ENCODE peak calls at places on chromosomes 16 and 17, in four cellular contexts. One of them, this sample, is unnamed.

GRCh38 chr16:15043344-15043743 is 12.5 kb downstream of the NTAN1 start:
- DNase-seq in A549: no peak
- DNase-seq in GM20000: no peak
- DNase-seq in GM06990: no peak
- DNase-seq in this sample: no peak

GRCh38 chr17:36629252-36629847 is 28.0 kb downstream of the MRM1 start:
- DNase-seq in GM20000: peak; percentile 86
- DNase-seq in GM06990: peak; percentile 59
- DNase-seq in A549: peak; percentile 81
- DNase-seq in this sample: peak; percentile 79

GRCh38 chr16:80319181-80319580 is 221.6 kb upstream of the DYNLRB2 start:
- DNase-seq in GM20000: no peak
- DNase-seq in A549: no peak
- DNase-seq in GM06990: no peak
- DNase-seq in this sample: peak; percentile 15

GRCh38 chr17:2693561-2694380 is 17.8 kb downstream of the CLUH start:
- DNase-seq in GM20000: peak; percentile 25
- DNase-seq in A549: no peak
- DNase-seq in GM06990: no peak
- DNase-seq in this sample: no peak

GRCh38 chr16:22721497-22722100 is 92.4 kb upstream of the HS3ST2 start:
- DNase-seq in GM06990: no peak
- DNase-seq in GM20000: no peak
- DNase-seq in A549: no peak
- DNase-seq in this sample: no peak

GRCh38 chr17:75353176-75353575 is 52.3 kb downstream of the GRB2 start:
- DNase-seq in GM06990: no peak
- DNase-seq in GM20000: no peak
- DNase-seq in A549: no peak
- DNase-seq in this sample: no peak

GRCh38 chr16:89827383-89828198 is 684 bp upstream of the SPIRE2 start:
- DNase-seq in GM20000: no peak
- DNase-seq in GM06990: no peak
- DNase-seq in A549: peak; percentile 85
- DNase-seq in this sample: no peak

GRCh38 chr16:77913738-77914263 is 108.5 kb upstream of the CLEC3A start:
- DNase-seq in GM06990: no peak
- DNase-seq in A549: no peak
- DNase-seq in GM20000: no peak
- DNase-seq in this sample: no peak

GRCh38 chr16:52470601-52471000 is 76.3 kb downstream of the TOX3 start:
- DNase-seq in GM06990: no peak
- DNase-seq in A549: no peak
- DNase-seq in GM20000: no peak
- DNase-seq in this sample: no peak

GRCh38 chr17:77580956-77581355 is 377.5 kb upstream of the TNRC6C start:
- DNase-seq in GM06990: no peak
- DNase-seq in A549: no peak
- DNase-seq in GM20000: no peak
- DNase-seq in this sample: no peak

GRCh38 chr16:11039726-11040125 is 95.4 kb downstream of the CLEC16A start:
- DNase-seq in A549: no peak
- DNase-seq in GM20000: no peak
- DNase-seq in GM06990: no peak
- DNase-seq in this sample: no peak

GRCh38 chr16:30581462-30581861 is 4.0 kb downstream of the ZNF785 start:
- DNase-seq in A549: no peak
- DNase-seq in GM20000: no peak
- DNase-seq in GM06990: no peak
- DNase-seq in this sample: no peak

GRCh38 chr17:68292689-68293040 is 1.4 kb downstream of the ARSG start:
- DNase-seq in A549: no peak
- DNase-seq in GM06990: no peak
- DNase-seq in GM20000: no peak
- DNase-seq in this sample: no peak

GRCh38 chr16:47574091-47575054 is 113.2 kb downstream of the PHKB start:
- DNase-seq in A549: no peak
- DNase-seq in GM06990: peak; percentile 12
- DNase-seq in GM20000: no peak
- DNase-seq in this sample: peak; percentile 53

GRCh38 chr16:69411064-69411985 is 13.1 kb upstream of the CYB5B start:
- DNase-seq in GM06990: no peak
- DNase-seq in GM20000: no peak
- DNase-seq in A549: no peak
- DNase-seq in this sample: no peak

GRCh38 chr16:30949655-30950515 is 1.0 kb downstream of the ORAI3 start:
- DNase-seq in GM20000: peak; percentile 77
- DNase-seq in A549: peak; percentile 84
- DNase-seq in GM06990: peak; percentile 72
- DNase-seq in this sample: peak; percentile 86

GRCh38 chr17:9537177-9537776 is 38.3 kb downstream of the STX8 start:
- DNase-seq in GM06990: no peak
- DNase-seq in A549: no peak
- DNase-seq in GM20000: no peak
- DNase-seq in this sample: no peak

GRCh38 chr16:11473728-11474127 is 113.0 kb downstream of the LITAF start:
- DNase-seq in GM20000: no peak
- DNase-seq in A549: peak; percentile 39
- DNase-seq in GM06990: no peak
- DNase-seq in this sample: no peak

GRCh38 chr16:48365030-48365600 is 20.1 kb downstream of the SIAH1 start:
- DNase-seq in A549: peak; percentile 30
- DNase-seq in GM20000: no peak
- DNase-seq in GM06990: no peak
- DNase-seq in this sample: no peak

GRCh38 chr16:49766280-49766679 is 89.6 kb downstream of the ZNF423 start:
- DNase-seq in A549: no peak
- DNase-seq in GM20000: no peak
- DNase-seq in GM06990: no peak
- DNase-seq in this sample: no peak

GRCh38 chr16:9446471-9447194 is 355.2 kb downstream of the HAPSTR1 start:
- DNase-seq in A549: no peak
- DNase-seq in GM20000: no peak
- DNase-seq in GM06990: no peak
- DNase-seq in this sample: no peak

GRCh38 chr17:83194761-83195329 is 115.4 kb downstream of the METRNL start:
- DNase-seq in GM20000: no peak
- DNase-seq in A549: no peak
- DNase-seq in GM06990: no peak
- DNase-seq in this sample: no peak

GRCh38 chr16:87012954-87013938 is 303.9 kb downstream of the C16orf95 start:
- DNase-seq in A549: no peak
- DNase-seq in GM20000: no peak
- DNase-seq in GM06990: no peak
- DNase-seq in this sample: no peak

GRCh38 chr16:12413393-12413792 is 390.3 kb downstream of the CPPED1 start:
- DNase-seq in A549: no peak
- DNase-seq in GM06990: no peak
- DNase-seq in GM20000: no peak
- DNase-seq in this sample: no peak

GRCh38 chr17:73163043-73163442 is 1.8 kb upstream of the SSTR2 start:
- DNase-seq in GM20000: no peak
- DNase-seq in GM06990: no peak
- DNase-seq in A549: no peak
- DNase-seq in this sample: no peak

GRCh38 chr17:59620518-59621259 is 994 bp downstream of the CLTC start:
- DNase-seq in A549: peak; percentile 60
- DNase-seq in GM20000: peak; percentile 60
- DNase-seq in GM06990: peak; percentile 29
- DNase-seq in this sample: peak; percentile 69

GRCh38 chr16:28192811-28193529 is 18.8 kb downstream of the XPO6 start:
- DNase-seq in GM20000: peak; percentile 73
- DNase-seq in A549: no peak
- DNase-seq in GM06990: peak; percentile 59
- DNase-seq in this sample: peak; percentile 85

GRCh38 chr16:47697826-47698225 is 236.7 kb downstream of the PHKB start:
- DNase-seq in GM06990: no peak
- DNase-seq in A549: no peak
- DNase-seq in GM20000: no peak
- DNase-seq in this sample: no peak

GRCh38 chr17:76193616-76194015 is 46.7 kb downstream of the RNF157 start:
- DNase-seq in GM06990: no peak
- DNase-seq in A549: no peak
- DNase-seq in GM20000: no peak
- DNase-seq in this sample: no peak

GRCh38 chr16:70687172-70687531 is 1.3 kb upstream of the MTSS2 start:
- DNase-seq in GM06990: no peak
- DNase-seq in GM20000: no peak
- DNase-seq in A549: no peak
- DNase-seq in this sample: no peak

GRCh38 chr17:71438631-71439146 is 682.1 kb upstream of the SOX9 start:
- DNase-seq in GM20000: no peak
- DNase-seq in A549: peak; percentile 84
- DNase-seq in GM06990: no peak
- DNase-seq in this sample: no peak

GRCh38 chr16:83738926-83739503 is 68.8 kb upstream of the HSBP1 start:
- DNase-seq in GM20000: no peak
- DNase-seq in GM06990: no peak
- DNase-seq in A549: no peak
- DNase-seq in this sample: no peak

GRCh38 chr16:20382202-20382948 is 22.2 kb downstream of the PDILT start:
- DNase-seq in GM20000: no peak
- DNase-seq in GM06990: no peak
- DNase-seq in A549: no peak
- DNase-seq in this sample: no peak

GRCh38 chr17:4440690-4441686 is 7.2 kb downstream of the SPNS3 start:
- DNase-seq in GM06990: no peak
- DNase-seq in GM20000: no peak
- DNase-seq in A549: no peak
- DNase-seq in this sample: no peak

GRCh38 chr17:10984163-10984562 is 146.3 kb upstream of the PIRT start:
- DNase-seq in GM06990: no peak
- DNase-seq in GM20000: no peak
- DNase-seq in A549: no peak
- DNase-seq in this sample: no peak

GRCh38 chr17:81260171-81260570 is 21.1 kb downstream of the NDUFAF8 start:
- DNase-seq in A549: no peak
- DNase-seq in GM06990: no peak
- DNase-seq in GM20000: no peak
- DNase-seq in this sample: no peak

GRCh38 chr17:81257533-81257932 is 18.4 kb downstream of the NDUFAF8 start:
- DNase-seq in GM06990: no peak
- DNase-seq in GM20000: no peak
- DNase-seq in A549: no peak
- DNase-seq in this sample: no peak

GRCh38 chr17:81256616-81257015 is 17.5 kb downstream of the NDUFAF8 start:
- DNase-seq in GM06990: no peak
- DNase-seq in A549: peak; percentile 48
- DNase-seq in GM20000: no peak
- DNase-seq in this sample: no peak

GRCh38 chr17:81259058-81259605 is 20.0 kb downstream of the NDUFAF8 start:
- DNase-seq in GM06990: no peak
- DNase-seq in A549: no peak
- DNase-seq in GM20000: no peak
- DNase-seq in this sample: no peak

GRCh38 chr17:81258292-81258691 is 19.2 kb downstream of the NDUFAF8 start:
- DNase-seq in A549: no peak
- DNase-seq in GM20000: no peak
- DNase-seq in GM06990: no peak
- DNase-seq in this sample: no peak
- TF ChIP-seq CTCF in A549: no peak
- TF ChIP-seq CTCF in GM20000: no peak
- TF ChIP-seq CTCF in GM06990: no peak
- TF ChIP-seq CTCF in this sample: no peak

GRCh38 chr17:28878981-28879380 is 18.6 kb downstream of the FLOT2 start:
- DNase-seq in GM20000: peak; percentile 56
- DNase-seq in GM06990: no peak
- DNase-seq in A549: peak; percentile 81
- DNase-seq in this sample: peak; percentile 75
- TF ChIP-seq CTCF in GM20000: peak; percentile 58
- TF ChIP-seq CTCF in GM06990: peak; percentile 44
- TF ChIP-seq CTCF in A549: peak; percentile 48
- TF ChIP-seq CTCF in this sample: peak; percentile 47

GRCh38 chr16:2273931-2274330 is 6.0 kb upstream of the RNPS1 start:
- DNase-seq in GM06990: no peak
- DNase-seq in A549: no peak
- DNase-seq in GM20000: no peak
- DNase-seq in this sample: no peak
- TF ChIP-seq CTCF in GM06990: no peak
- TF ChIP-seq CTCF in A549: no peak
- TF ChIP-seq CTCF in GM20000: no peak
- TF ChIP-seq CTCF in this sample: no peak

GRCh38 chr16:7268182-7268581 is 64.5 kb upstream of the RBFOX1 start:
- DNase-seq in A549: peak; percentile 38
- DNase-seq in GM20000: no peak
- DNase-seq in GM06990: no peak
- DNase-seq in this sample: peak; percentile 5
- TF ChIP-seq CTCF in A549: no peak
- TF ChIP-seq CTCF in GM20000: no peak
- TF ChIP-seq CTCF in GM06990: peak; percentile 34
- TF ChIP-seq CTCF in this sample: peak; percentile 42

DNA sequence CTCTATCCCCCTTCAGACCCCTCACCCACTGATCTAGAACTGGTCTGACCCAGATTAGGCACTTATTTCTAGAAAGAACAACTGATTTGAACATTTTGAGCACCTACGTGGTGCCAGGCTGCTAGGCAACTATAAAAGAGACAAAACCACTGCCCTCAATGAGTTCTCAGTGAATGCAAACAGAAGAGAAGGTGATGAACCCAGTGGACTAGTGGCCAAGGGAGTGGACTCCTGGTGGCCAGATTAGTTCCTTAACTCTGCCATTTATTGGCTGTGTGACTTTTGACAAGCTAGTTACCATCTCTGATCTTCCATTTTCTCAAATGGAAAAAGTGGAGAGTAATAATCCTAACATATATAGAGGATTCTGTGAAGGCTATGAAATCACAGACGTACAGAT is 259.1 kb upstream of the SALL1 start:
- DNase-seq in GM06990: no peak
- DNase-seq in GM20000: no peak
- DNase-seq in A549: no peak
- DNase-seq in this sample: no peak
- TF ChIP-seq CTCF in GM06990: no peak
- TF ChIP-seq CTCF in GM20000: no peak
- TF ChIP-seq CTCF in A549: no peak
- TF ChIP-seq CTCF in this sample: no peak

GRCh38 chr17:7842950-7843535 is 9.0 kb downstream of the KDM6B start:
- DNase-seq in GM20000: no peak
- DNase-seq in GM06990: no peak
- DNase-seq in A549: peak; percentile 81
- DNase-seq in this sample: peak; percentile 54
- TF ChIP-seq CTCF in GM20000: no peak
- TF ChIP-seq CTCF in GM06990: no peak
- TF ChIP-seq CTCF in A549: no peak
- TF ChIP-seq CTCF in this sample: no peak